ENCODE peak calls at places on chromosome 7, in eight cellular contexts. One of them, this sample, is unnamed.

GRCh38 chr7:121202125-121202524 is 126.7 kb upstream of the WNT16 start:
- DNase-seq in hepatocyte: no peak
- DNase-seq in cardiac muscle cell: no peak
- DNase-seq in HCT116: no peak
- DNase-seq in transverse colon: no peak
- DNase-seq in upper lobe of right lung: no peak
- DNase-seq in body of pancreas: no peak
- DNase-seq in psoas muscle: no peak
- DNase-seq in this sample: no peak

GRCh38 chr7:1530946-1531262 is 402 bp downstream of the MAFK start:
- DNase-seq in hepatocyte: peak; percentile 49
- DNase-seq in body of pancreas: peak; percentile 26
- DNase-seq in upper lobe of right lung: no peak
- DNase-seq in transverse colon: no peak
- DNase-seq in HCT116: no peak
- DNase-seq in psoas muscle: no peak
- DNase-seq in cardiac muscle cell: no peak
- DNase-seq in this sample: no peak

GRCh38 chr7:84492565-84493034 is 298.0 kb upstream of the SEMA3A start:
- DNase-seq in hepatocyte: no peak
- DNase-seq in body of pancreas: no peak
- DNase-seq in HCT116: no peak
- DNase-seq in transverse colon: no peak
- DNase-seq in upper lobe of right lung: no peak
- DNase-seq in psoas muscle: no peak
- DNase-seq in cardiac muscle cell: no peak
- DNase-seq in this sample: no peak

GRCh38 chr7:56218510-56218909 is 102.3 kb upstream of the NUPR2 start:
- DNase-seq in cardiac muscle cell: no peak
- DNase-seq in hepatocyte: no peak
- DNase-seq in upper lobe of right lung: no peak
- DNase-seq in psoas muscle: no peak
- DNase-seq in HCT116: no peak
- DNase-seq in transverse colon: no peak
- DNase-seq in body of pancreas: no peak
- DNase-seq in this sample: no peak

GRCh38 chr7:80967536-80968297 is 48.9 kb upstream of the SEMA3C start:
- DNase-seq in hepatocyte: no peak
- DNase-seq in cardiac muscle cell: no peak
- DNase-seq in upper lobe of right lung: no peak
- DNase-seq in HCT116: no peak
- DNase-seq in body of pancreas: no peak
- DNase-seq in transverse colon: no peak
- DNase-seq in psoas muscle: no peak
- DNase-seq in this sample: no peak

GRCh38 chr7:158263110-158263963 is 324.3 kb downstream of the PTPRN2 start:
- DNase-seq in hepatocyte: no peak
- DNase-seq in cardiac muscle cell: no peak
- DNase-seq in HCT116: no peak
- DNase-seq in upper lobe of right lung: peak; percentile 47
- DNase-seq in body of pancreas: no peak
- DNase-seq in transverse colon: peak; percentile 31
- DNase-seq in psoas muscle: no peak
- DNase-seq in this sample: no peak

GRCh38 chr7:82348251-82348650 is 95.3 kb downstream of the CACNA2D1 start:
- DNase-seq in cardiac muscle cell: peak; percentile 38
- DNase-seq in psoas muscle: no peak
- DNase-seq in upper lobe of right lung: no peak
- DNase-seq in transverse colon: no peak
- DNase-seq in body of pancreas: no peak
- DNase-seq in HCT116: no peak
- DNase-seq in hepatocyte: no peak
- DNase-seq in this sample: no peak

GRCh38 chr7:75072978-75073282 is 672 bp downstream of the RCC1L start:
- DNase-seq in cardiac muscle cell: no peak
- DNase-seq in upper lobe of right lung: no peak
- DNase-seq in psoas muscle: no peak
- DNase-seq in body of pancreas: no peak
- DNase-seq in hepatocyte: no peak
- DNase-seq in transverse colon: no peak
- DNase-seq in HCT116: no peak
- DNase-seq in this sample: no peak

GRCh38 chr7:137276194-137276593 is 67.3 kb downstream of the PTN start:
- DNase-seq in hepatocyte: no peak
- DNase-seq in HCT116: no peak
- DNase-seq in cardiac muscle cell: no peak
- DNase-seq in transverse colon: no peak
- DNase-seq in upper lobe of right lung: no peak
- DNase-seq in body of pancreas: no peak
- DNase-seq in psoas muscle: no peak
- DNase-seq in this sample: no peak
- TF ChIP-seq CTCF in hepatocyte: no peak
- TF ChIP-seq CTCF in HCT116: no peak
- TF ChIP-seq CTCF in cardiac muscle cell: no peak
- TF ChIP-seq CTCF in transverse colon: no peak
- TF ChIP-seq CTCF in upper lobe of right lung: no peak
- TF ChIP-seq CTCF in body of pancreas: no peak
- TF ChIP-seq CTCF in psoas muscle: no peak
- TF ChIP-seq CTCF in this sample: no peak

DNA sequence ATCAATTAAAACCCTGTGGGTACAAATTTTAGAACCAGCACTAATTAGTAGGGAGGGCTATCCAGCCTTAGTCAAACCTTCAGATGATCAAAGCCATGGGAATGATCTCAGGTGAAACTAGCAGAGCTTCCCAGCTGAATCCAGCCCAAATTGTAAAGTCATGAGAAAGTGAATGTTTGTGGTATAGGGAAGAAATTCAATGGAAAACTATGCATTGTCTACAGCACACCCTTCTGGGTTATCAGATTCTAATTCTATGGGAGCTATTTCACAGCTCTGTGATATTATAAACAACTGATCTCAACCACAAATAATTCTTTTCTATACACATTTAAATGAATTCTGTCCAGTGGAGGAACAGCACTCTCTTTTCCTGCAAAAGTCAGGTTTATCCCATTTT is 24.6 kb upstream of the BMPER start:
- DNase-seq in cardiac muscle cell: no peak
- DNase-seq in transverse colon: no peak
- DNase-seq in hepatocyte: no peak
- DNase-seq in body of pancreas: no peak
- DNase-seq in psoas muscle: no peak
- DNase-seq in HCT116: no peak
- DNase-seq in upper lobe of right lung: no peak
- DNase-seq in this sample: no peak
- H3K36me3 ChIP-seq in cardiac muscle cell: no peaks in the 10 kb centered on the region
- H3K36me3 ChIP-seq in transverse colon: no peaks in the 10 kb centered on the region
- H3K36me3 ChIP-seq in hepatocyte: no peaks in the 10 kb centered on the region
- H3K36me3 ChIP-seq in body of pancreas: no peaks in the 10 kb centered on the region
- H3K36me3 ChIP-seq in psoas muscle: no peaks in the 10 kb centered on the region
- H3K36me3 ChIP-seq in HCT116: no peaks in the 10 kb centered on the region
- H3K36me3 ChIP-seq in upper lobe of right lung: no peaks in the 10 kb centered on the region
- H3K36me3 ChIP-seq in this sample: no peaks in the 10 kb centered on the region

GRCh38 chr7:43166686-43167085 is 54.2 kb downstream of the HECW1 start:
- DNase-seq in hepatocyte: no peak
- DNase-seq in psoas muscle: no peak
- DNase-seq in HCT116: no peak
- DNase-seq in body of pancreas: no peak
- DNase-seq in cardiac muscle cell: no peak
- DNase-seq in upper lobe of right lung: no peak
- DNase-seq in transverse colon: no peak
- DNase-seq in this sample: no peak
- H3K4me3 ChIP-seq in hepatocyte: no peak overlapping the region
- H3K4me3 ChIP-seq in psoas muscle: no peak overlapping the region
- H3K4me3 ChIP-seq in HCT116: no peak overlapping the region
- H3K4me3 ChIP-seq in body of pancreas: no peak overlapping the region
- H3K4me3 ChIP-seq in cardiac muscle cell: no peak overlapping the region
- H3K4me3 ChIP-seq in upper lobe of right lung: no peak overlapping the region
- H3K4me3 ChIP-seq in transverse colon: no peak overlapping the region
- H3K4me3 ChIP-seq in this sample: no peak overlapping the region

GRCh38 chr7:142654398-142654797 is 94.9 kb upstream of the PRSS1 start:
- DNase-seq in transverse colon: no peak
- DNase-seq in upper lobe of right lung: no peak
- DNase-seq in body of pancreas: no peak
- DNase-seq in cardiac muscle cell: no peak
- DNase-seq in hepatocyte: no peak
- DNase-seq in HCT116: no peak
- DNase-seq in psoas muscle: no peak
- DNase-seq in this sample: no peak
- TF ChIP-seq CTCF in transverse colon: no peak
- TF ChIP-seq CTCF in upper lobe of right lung: no peak
- TF ChIP-seq CTCF in body of pancreas: no peak
- TF ChIP-seq CTCF in cardiac muscle cell: peak; percentile 12
- TF ChIP-seq CTCF in hepatocyte: no peak
- TF ChIP-seq CTCF in HCT116: no peak
- TF ChIP-seq CTCF in psoas muscle: no peak
- TF ChIP-seq CTCF in this sample: no peak

GRCh38 chr7:124697746-124698145 is 67.8 kb downstream of the GPR37 start:
- DNase-seq in cardiac muscle cell: no peak
- DNase-seq in body of pancreas: no peak
- DNase-seq in hepatocyte: no peak
- DNase-seq in upper lobe of right lung: no peak
- DNase-seq in HCT116: no peak
- DNase-seq in transverse colon: no peak
- DNase-seq in psoas muscle: no peak
- DNase-seq in this sample: no peak

GRCh38 chr7:124701955-124702354 is 63.6 kb downstream of the GPR37 start:
- DNase-seq in upper lobe of right lung: no peak
- DNase-seq in psoas muscle: no peak
- DNase-seq in transverse colon: no peak
- DNase-seq in body of pancreas: no peak
- DNase-seq in hepatocyte: no peak
- DNase-seq in HCT116: no peak
- DNase-seq in cardiac muscle cell: no peak
- DNase-seq in this sample: no peak

GRCh38 chr7:124702385-124702784 is 63.2 kb downstream of the GPR37 start:
- DNase-seq in hepatocyte: no peak
- DNase-seq in upper lobe of right lung: no peak
- DNase-seq in transverse colon: no peak
- DNase-seq in psoas muscle: no peak
- DNase-seq in HCT116: no peak
- DNase-seq in cardiac muscle cell: no peak
- DNase-seq in body of pancreas: no peak
- DNase-seq in this sample: no peak

GRCh38 chr7:124700655-124701054 is 64.9 kb downstream of the GPR37 start:
- DNase-seq in psoas muscle: no peak
- DNase-seq in transverse colon: no peak
- DNase-seq in body of pancreas: no peak
- DNase-seq in upper lobe of right lung: no peak
- DNase-seq in cardiac muscle cell: no peak
- DNase-seq in HCT116: no peak
- DNase-seq in hepatocyte: no peak
- DNase-seq in this sample: no peak

DNA sequence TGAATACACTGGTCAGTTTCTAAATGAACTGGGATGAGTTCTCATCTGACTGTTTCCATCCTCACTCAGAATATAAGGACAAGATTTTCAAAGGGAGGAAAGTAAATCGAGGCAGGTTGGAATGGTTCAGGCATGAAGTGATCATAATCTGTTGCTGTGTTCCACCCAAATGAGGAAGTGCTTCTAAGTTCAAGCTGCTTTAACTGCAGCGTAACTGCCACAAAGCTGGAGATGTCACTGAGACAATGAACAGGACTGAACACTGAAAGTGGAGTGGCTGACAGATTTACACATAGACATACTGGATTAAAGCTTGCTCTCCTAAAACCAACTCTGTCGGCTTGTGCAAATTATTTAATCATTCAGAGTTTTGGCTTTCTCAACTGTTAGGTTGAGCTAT is 66.6 kb downstream of the GPR37 start:
- DNase-seq in psoas muscle: no peak
- DNase-seq in hepatocyte: no peak
- DNase-seq in cardiac muscle cell: no peak
- DNase-seq in transverse colon: no peak
- DNase-seq in body of pancreas: no peak
- DNase-seq in HCT116: no peak
- DNase-seq in upper lobe of right lung: no peak
- DNase-seq in this sample: no peak
- H3K36me3 ChIP-seq in psoas muscle: no peaks in the 10 kb centered on the region
- H3K36me3 ChIP-seq in hepatocyte: no peaks in the 10 kb centered on the region
- H3K36me3 ChIP-seq in cardiac muscle cell: no peaks in the 10 kb centered on the region
- H3K36me3 ChIP-seq in transverse colon: no peaks in the 10 kb centered on the region
- H3K36me3 ChIP-seq in body of pancreas: no peaks in the 10 kb centered on the region
- H3K36me3 ChIP-seq in HCT116: no peaks in the 10 kb centered on the region
- H3K36me3 ChIP-seq in upper lobe of right lung: no peaks in the 10 kb centered on the region
- H3K36me3 ChIP-seq in this sample: no peaks in the 10 kb centered on the region